ENCODE peak calls at places on chromosomes 2 and 18, in six cellular contexts. V, E, Z, D, A and L are unnamed samples. For H3K4me1, the result is how much of the 10 kb centered on the place peaks cover.

GRCh38 chr2:186459009-186459408 is 27.1 kb upstream of the ZC3H15 start:
- DNase-seq in A (peak), Z (no peak), D (no peak), E (no peak), V (no peak), L (no peak)

GRCh38 chr2:26017464-26018183 is 16.3 kb upstream of the RAB10 start:
- DNase-seq in V (no peak), Z (no peak), E (no peak), A (no peak), D (no peak), L (no peak)

GRCh38 chr2:192535956-192536685 is 341.4 kb upstream of the TMEFF2 start:
- DNase-seq in D (no peak), Z (no peak), E (no peak), V (no peak), A (peak), L (no peak)

GRCh38 chr2:43224571-43225092 is 1.8 kb downstream of the ZFP36L2 start:
- DNase-seq in V (no peak), A (peak), Z (peak), D (no peak), E (no peak), L (peak)

GRCh38 chr18:68714356-68714706 is 577 bp downstream of the TMX3 start:
- DNase-seq in D (no peak), Z (no peak), V (no peak), E (no peak), A (no peak), L (no peak)

GRCh38 chr2:186697536-186697935 is 3.7 kb downstream of the FAM171B start:
- DNase-seq in D (no peak), Z (no peak), A (no peak), E (no peak), V (no peak), L (no peak)

GRCh38 chr2:207041279-207041678 is 102.0 kb downstream of the CPO start:
- DNase-seq in Z (no peak), A (no peak), E (no peak), D (no peak), V (no peak), L (no peak)

GRCh38 chr2:229910832-229911412 is 10.9 kb downstream of the TRIP12 start:
- DNase-seq in E (no peak), A (peak), Z (no peak), V (no peak), D (no peak), L (no peak)

GRCh38 chr18:11251229-11251890 is 102.0 kb upstream of the PIEZO2 start:
- DNase-seq in E (no peak), V (no peak), D (no peak), Z (peak), A (no peak), L (peak)

GRCh38 chr2:98394595-98395153 is 48.4 kb downstream of the CNGA3 start:
- DNase-seq in V (no peak), A (peak), D (no peak), E (no peak), Z (no peak), L (no peak)

GRCh38 chr18:49072940-49073339 is 122.2 kb upstream of the SMAD7 start:
- DNase-seq in Z (no peak), V (no peak), A (peak), D (no peak), E (no peak), L (no peak)

GRCh38 chr18:45997689-45998088 is 30.6 kb upstream of the EPG5 start:
- DNase-seq in D (no peak), V (no peak), Z (no peak), A (no peak), E (no peak), L (no peak)

GRCh38 chr2:132977812-132978529 is 308.0 kb upstream of the LYPD1 start:
- DNase-seq in V (no peak), Z (no peak), D (no peak), E (no peak), A (peak), L (no peak)

GRCh38 chr2:180416553-180417113 is 409.5 kb upstream of the CWC22 start:
- DNase-seq in V (no peak), Z (no peak), E (no peak), D (no peak), A (no peak), L (no peak)

GRCh38 chr18:35042389-35043066 is 1.3 kb downstream of the MAPRE2 start:
- DNase-seq in A (no peak), D (no peak), E (no peak), Z (no peak), V (no peak), L (no peak)

GRCh38 chr2:217636578-217637267 is 366.1 kb downstream of the TNS1 start:
- DNase-seq in A (no peak), Z (no peak), D (no peak), V (no peak), E (no peak), L (no peak)

GRCh38 chr2:108910541-108911396 is 78.3 kb downstream of the EDAR start:
- DNase-seq in Z (no peak), V (no peak), A (no peak), D (no peak), E (peak), L (no peak)

GRCh38 chr2:61792355-61792754 is 61.5 kb downstream of the FAM161A start:
- DNase-seq in A (no peak), E (no peak), V (no peak), Z (no peak), D (no peak), L (no peak)

GRCh38 chr2:6946722-6947121 is 29.5 kb downstream of the RNF144A start:
- DNase-seq in D (no peak), Z (no peak), V (no peak), E (no peak), A (peak), L (no peak)

GRCh38 chr2:241729868-241730267 is 4.6 kb upstream of the D2HGDH start:
- DNase-seq in Z (no peak), D (no peak), E (no peak), A (no peak), V (no peak), L (no peak)

GRCh38 chr18:34710430-34711386 is 610 bp downstream of the DTNA start:
- DNase-seq in D (no peak), Z (no peak), A (peak), V (no peak), E (no peak), L (no peak)

GRCh38 chr2:127069003-127069402 is 38.0 kb downstream of the BIN1 start:
- DNase-seq in D (no peak), A (no peak), Z (no peak), V (no peak), E (no peak), L (no peak)

GRCh38 chr18:40313030-40313642 is 1641.9 kb upstream of the PIK3C3 start:
- DNase-seq in E (no peak), D (no peak), V (no peak), Z (no peak), A (no peak), L (no peak)

GRCh38 chr2:231877533-231878456 is 48.4 kb downstream of the NPPC start:
- DNase-seq in E (no peak), V (no peak), Z (no peak), A (peak), D (no peak), L (no peak)

GRCh38 chr2:42921162-42921550 is 128.8 kb upstream of the HAAO start:
- DNase-seq in E (no peak), Z (no peak), D (no peak), V (no peak), A (no peak), L (peak)

GRCh38 chr2:12970861-12971260 is 254.1 kb downstream of the TRIB2 start:
- DNase-seq in E (no peak), V (no peak), D (no peak), A (peak), Z (no peak), L (no peak)

GRCh38 chr2:106161938-106162814 is 31.9 kb downstream of the UXS1 start:
- DNase-seq in A (peak), V (no peak), D (no peak), E (no peak), Z (peak), L (no peak)
- H3K4me1 ChIP-seq in A (under half), V (half or more), D (under half), E (under half), Z (under half), L (under half)

DNA sequence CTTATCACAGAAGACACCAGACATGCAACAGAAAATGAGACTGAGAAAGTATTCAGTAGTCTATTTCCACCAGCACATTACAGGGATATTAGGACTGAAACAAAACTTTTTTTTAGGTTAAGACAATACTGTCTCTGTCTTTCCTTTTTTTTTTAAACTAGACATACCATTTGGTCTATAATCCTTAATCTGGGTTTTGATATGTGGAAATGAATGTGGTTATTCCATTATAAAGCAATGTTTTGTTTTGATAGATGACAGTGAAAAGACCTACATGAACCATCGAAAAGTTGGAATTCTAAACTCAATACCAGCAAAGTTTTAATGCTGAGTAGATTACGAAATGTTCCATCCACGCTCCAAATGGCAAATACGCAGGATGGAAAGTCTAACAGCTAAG is 123.4 kb downstream of the TCF4 start:
- DNase-seq in E (no peak), A (no peak), V (no peak), D (no peak), Z (no peak), L (no peak)
- H3K4me1 ChIP-seq in E (under half), A (under half), V (under half), D (under half), Z (under half), L (under half)

GRCh38 chr2:46550686-46551404 is 71.5 kb downstream of the TMEM247 start:
- DNase-seq in D (no peak), V (no peak), E (no peak), Z (no peak), A (no peak), L (no peak)

GRCh38 chr2:46552528-46552927 is 73.2 kb downstream of the TMEM247 start:
- DNase-seq in D (no peak), A (no peak), Z (no peak), V (no peak), E (no peak), L (no peak)

GRCh38 chr2:46549159-46549902 is 70.0 kb downstream of the TMEM247 start:
- DNase-seq in V (no peak), A (no peak), D (no peak), Z (no peak), E (no peak), L (no peak)

GRCh38 chr2:46554381-46554780 is 75.0 kb downstream of the TMEM247 start:
- DNase-seq in Z (no peak), D (no peak), V (no peak), A (no peak), E (no peak), L (peak)

GRCh38 chr2:46552086-46552485 is 72.7 kb downstream of the TMEM247 start:
- DNase-seq in Z (no peak), D (no peak), E (no peak), A (no peak), V (no peak), L (no peak)
- H3K4me1 ChIP-seq in Z (half or more), D (under half), E (under half), A (under half), V (under half), L (half or more)

GRCh38 chr2:134107402-134107801 is 146.5 kb upstream of the MGAT5 start:
- DNase-seq in E (no peak), Z (no peak), V (no peak), D (no peak), A (no peak), L (no peak)
- H3K4me1 ChIP-seq in E (under half), Z (under half), V (under half), D (under half), A (under half), L (under half)

GRCh38 chr2:27294928-27295327 is 12.7 kb downstream of the TRIM54 start:
- DNase-seq in V (no peak), Z (no peak), E (no peak), D (no peak), A (no peak), L (no peak)
- H3K4me1 ChIP-seq in V (under half), Z (half or more), E (under half), D (under half), A (under half), L (under half)